ENCODE peak calls at places on chromosomes 12 and 14, in four cellular contexts. E is H9, H is H1, D is mesendoderm. I is an unnamed sample.

GRCh38 chr12:19643635-19644034 is 204.3 kb downstream of the AEBP2 start:
- DNase-seq in E (peak), H (peak), D (peak), I (peak)

GRCh38 chr14:61326847-61327246 is 5.5 kb downstream of the PRKCH start:
- DNase-seq in E (peak), H (no peak), D (peak), I (no peak)

GRCh38 chr12:49945394-49946080 is 5.0 kb upstream of the AQP2 start:
- DNase-seq in E (peak), H (peak), D (peak), I (peak)

GRCh38 chr12:131408036-131408365 is 302.9 kb upstream of the SFSWAP start:
- DNase-seq in E (no peak), H (no peak), D (no peak), I (no peak)

GRCh38 chr14:64611358-64612020 is 61.7 kb downstream of the PPP1R36 start:
- DNase-seq in E (no peak), H (no peak), D (no peak), I (peak)

GRCh38 chr12:51907864-51908425 is 641 bp downstream of the ACVRL1 start:
- DNase-seq in E (no peak), H (no peak), D (no peak), I (no peak)

GRCh38 chr12:6772729-6773661 is 675 bp downstream of the LAG3 start:
- DNase-seq in E (no peak), H (no peak), D (no peak), I (no peak)

GRCh38 chr12:93198086-93198485 is 179.6 kb upstream of the NUDT4 start:
- DNase-seq in E (no peak), H (no peak), D (no peak), I (peak)

GRCh38 chr14:102293784-102294183 is 11.2 kb downstream of the MOK start:
- DNase-seq in E (no peak), H (no peak), D (no peak), I (peak)

GRCh38 chr14:96246535-96246839 is 9.5 kb upstream of the BDKRB1 start:
- DNase-seq in E (no peak), H (no peak), D (peak), I (peak)

GRCh38 chr12:21559855-21560569 is 33.9 kb downstream of the SPX start:
- DNase-seq in E (no peak), H (no peak), D (no peak), I (peak)

GRCh38 chr12:52246720-52247621 is 13.9 kb downstream of the KRT7 start:
- DNase-seq in E (no peak), H (no peak), D (peak), I (no peak)

GRCh38 chr12:83414981-83415380 is 728.3 kb downstream of the TMTC2 start:
- DNase-seq in E (no peak), H (no peak), D (no peak), I (no peak)
- H3K56ac ChIP-seq in E (no peak), H (no peak), D (no peak), I (no peak)

DNA sequence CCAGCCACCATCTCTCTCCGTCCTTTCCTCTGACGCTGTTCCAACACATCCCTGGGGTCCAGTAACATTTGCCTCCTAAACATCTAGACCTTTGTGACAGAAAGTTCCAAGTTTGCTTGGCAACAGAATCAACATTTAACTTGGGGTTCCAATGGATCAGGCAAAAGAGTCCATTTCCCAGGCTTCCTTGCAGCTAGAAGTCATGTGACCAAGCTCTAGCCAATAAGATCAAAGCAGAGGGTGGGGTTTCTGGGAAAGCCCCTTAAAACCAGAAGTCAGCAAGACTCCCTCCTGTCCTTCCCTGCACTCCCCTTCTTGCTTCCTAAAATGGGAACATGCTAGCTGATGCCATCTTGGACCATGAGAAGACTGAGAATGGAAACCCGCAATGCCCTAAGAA is 14.7 kb downstream of the FOXN3 start:
- DNase-seq in E (no peak), H (no peak), D (no peak), I (no peak)
- H3K56ac ChIP-seq in E (no peak), H (no peak), D (no peak), I (no peak)

GRCh38 chr12:30880813-30881212 is 45.7 kb upstream of the TSPAN11 start:
- DNase-seq in E (no peak), H (no peak), D (no peak), I (no peak)
- H3K56ac ChIP-seq in E (no peak), H (no peak), D (no peak), I (no peak)

DNA sequence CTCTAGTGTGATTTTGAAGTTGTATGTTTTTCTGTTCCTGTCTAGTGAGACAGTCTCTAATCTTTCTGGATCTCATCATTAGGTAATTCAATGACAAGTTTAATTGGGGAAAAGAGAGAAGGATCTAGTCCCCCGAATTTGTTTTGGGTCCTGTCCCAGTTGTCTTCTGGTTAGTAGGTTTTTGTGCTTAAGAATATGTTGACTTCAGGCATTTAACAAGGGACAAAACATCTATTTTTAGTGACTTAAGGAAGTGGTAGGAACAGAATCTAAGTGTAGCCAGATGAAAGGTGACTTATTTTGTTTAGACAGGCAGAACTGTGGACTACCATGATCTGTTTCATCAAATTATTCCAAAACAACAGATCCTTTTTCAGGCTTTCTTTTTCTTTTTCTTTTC is 2.2 kb downstream of the GPATCH2L start:
- DNase-seq in E (no peak), H (no peak), D (no peak), I (no peak)
- H3K56ac ChIP-seq in E (no peak), H (no peak), D (peak), I (no peak)

GRCh38 chr12:16495196-16495595 is 110.8 kb downstream of the LMO3 start:
- DNase-seq in E (no peak), H (no peak), D (no peak), I (no peak)
- H3K56ac ChIP-seq in E (no peak), H (no peak), D (no peak), I (no peak)

DNA sequence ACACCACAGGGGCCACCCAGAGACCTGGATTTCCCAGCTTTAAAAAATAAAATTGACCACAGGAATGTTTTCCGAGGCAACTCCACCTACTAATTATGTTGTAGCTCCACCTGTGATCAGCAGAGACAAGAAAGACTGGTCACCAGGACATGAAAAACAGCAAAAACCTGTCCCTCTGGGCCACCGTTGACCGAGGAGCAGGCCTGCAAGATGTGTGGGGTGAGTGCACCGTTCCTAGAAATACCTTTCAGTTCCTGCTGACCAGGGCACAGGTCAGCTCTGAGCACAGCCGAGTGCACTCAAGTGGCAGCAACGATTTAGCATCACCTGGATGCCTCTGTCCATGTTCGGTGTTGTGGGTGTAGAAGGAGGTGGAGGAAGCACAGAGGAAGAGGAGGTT is 16.9 kb downstream of the FZD10 start:
- DNase-seq in E (peak), H (no peak), D (no peak), I (no peak)
- H3K56ac ChIP-seq in E (no peak), H (no peak), D (no peak), I (no peak)

I was measured in IMR-90.